ENCODE peak calls at places on chromosomes 6 and 20, in seven cellular contexts. N is H9, R is heart left ventricle, K is bronchial epithelial cell, I is lower lobe of right lung, T is hepatocyte, D is thoracic aorta. L is an unnamed sample.

GRCh38 chr6:127391019-127391974 is 47.9 kb upstream of the ECHDC1 start:
- DNase-seq in N (no peak), R (no peak), K (peak; percentile 64), I (no peak), T (no peak), D (no peak), L (no peak)

GRCh38 chr6:44131880-44132279 is 4.5 kb downstream of the TMEM63B start:
- DNase-seq in N (peak; percentile 51), R (no peak), K (peak; percentile 22), I (no peak), T (no peak), D (no peak), L (no peak)

GRCh38 chr6:132300323-132300949 is 100.8 kb downstream of the MOXD1 start:
- DNase-seq in N (peak; percentile 43), R (no peak), K (peak; percentile 46), I (no peak), T (peak; percentile 72), D (no peak), L (peak; percentile 28)

GRCh38 chr6:73263570-73263909 is 544 bp upstream of the KHDC1 start:
- DNase-seq in N (no peak), R (no peak), K (no peak), I (no peak), T (no peak), D (no peak), L (no peak)

GRCh38 chr6:73203098-73203497 is 22.2 kb downstream of the KHDC1L start:
- DNase-seq in N (no peak), R (no peak), K (peak; percentile 29), I (no peak), T (no peak), D (no peak), L (no peak)

GRCh38 chr20:16273812-16274560 is 299.3 kb downstream of the KIF16B start:
- DNase-seq in N (no peak), R (no peak), K (no peak), I (no peak), T (no peak), D (no peak), L (no peak)

GRCh38 chr6:52411911-52412310 is 8.2 kb upstream of the EFHC1 start:
- DNase-seq in N (no peak), R (no peak), K (no peak), I (no peak), T (no peak), D (no peak), L (no peak)

GRCh38 chr20:62553136-62553837 is 77.5 kb upstream of the GATA5 start:
- DNase-seq in N (no peak), R (no peak), K (no peak), I (no peak), T (no peak), D (no peak), L (no peak)

GRCh38 chr6:4599924-4600323 is 176.3 kb upstream of the CDYL start:
- DNase-seq in N (no peak), R (no peak), K (peak; percentile 100), I (no peak), T (peak; percentile 51), D (no peak), L (no peak)

GRCh38 chr6:13725052-13725451 is 13.4 kb upstream of the RANBP9 start:
- DNase-seq in N (no peak), R (no peak), K (peak; percentile 35), I (no peak), T (no peak), D (no peak), L (no peak)

GRCh38 chr20:41693136-41693979 is 75.2 kb upstream of the CHD6 start:
- DNase-seq in N (peak; percentile 85), R (peak; percentile 80), K (peak; percentile 77), I (peak; percentile 85), T (peak; percentile 90), D (peak; percentile 40), L (peak; percentile 60)
- TF ChIP-seq CTCF in N (peak; percentile 72), R (peak; percentile 78), K (peak; percentile 45), I (peak; percentile 58), T (peak; percentile 81), D (peak; percentile 42), L (no peak)

GRCh38 chr20:48621256-48622078 is 206.3 kb downstream of the PREX1 start:
- DNase-seq in N (no peak), R (no peak), K (peak; percentile 67), I (peak; percentile 37), T (peak; percentile 42), D (no peak), L (no peak)
- TF ChIP-seq CTCF in N (no peak), R (no peak), K (no peak), I (no peak), T (no peak), D (no peak), L (peak; percentile 29)

GRCh38 chr6:145132709-145133108 is 602.6 kb downstream of the EPM2A start:
- DNase-seq in N (no peak), R (no peak), K (no peak), I (no peak), T (no peak), D (no peak), L (no peak)
- TF ChIP-seq CTCF in N (no peak), R (no peak), K (no peak), I (no peak), T (no peak), D (no peak), L (no peak)

DNA sequence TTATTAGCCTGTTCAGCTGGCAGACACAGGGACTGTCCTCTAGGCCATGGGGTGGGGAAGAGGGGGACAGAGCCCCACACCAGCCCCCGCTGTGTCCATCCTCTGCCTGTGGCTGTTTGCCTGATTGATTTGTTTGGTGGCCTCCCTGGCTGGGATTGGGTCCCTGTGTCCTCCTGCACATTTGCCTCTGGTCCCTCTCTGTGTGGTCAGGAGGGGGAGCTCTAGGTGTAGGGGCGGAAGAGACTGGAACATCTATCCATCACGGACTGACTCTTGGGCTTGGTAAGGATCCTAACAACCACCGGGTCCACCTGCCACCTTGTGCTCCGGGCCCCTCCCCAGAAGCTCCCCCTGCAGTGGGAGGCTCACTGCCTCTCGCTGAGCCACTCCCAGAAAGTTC is 38.4 kb upstream of the CCDC167 start:
- DNase-seq in N (peak; percentile 65), R (no peak), K (peak; percentile 46), I (no peak), T (no peak), D (no peak), L (peak; percentile 23)
- TF ChIP-seq CTCF in N (peak; percentile 66), R (peak; percentile 8), K (peak; percentile 81), I (no peak), T (no peak), D (no peak), L (no peak)

GRCh38 chr6:157555795-157556645 is 175.0 kb downstream of the ZDHHC14 start:
- DNase-seq in N (no peak), R (no peak), K (no peak), I (no peak), T (no peak), D (no peak), L (no peak)

GRCh38 chr6:157558049-157558448 is 177.1 kb downstream of the ZDHHC14 start:
- DNase-seq in N (no peak), R (no peak), K (no peak), I (no peak), T (no peak), D (no peak), L (no peak)

GRCh38 chr6:157558487-157559200 is 177.7 kb downstream of the ZDHHC14 start:
- DNase-seq in N (no peak), R (no peak), K (no peak), I (no peak), T (no peak), D (no peak), L (no peak)

GRCh38 chr6:157557541-157557940 is 176.6 kb downstream of the ZDHHC14 start:
- DNase-seq in N (no peak), R (no peak), K (no peak), I (no peak), T (no peak), D (no peak), L (no peak)

GRCh38 chr6:157556671-157557430 is 175.9 kb downstream of the ZDHHC14 start:
- DNase-seq in N (no peak), R (no peak), K (no peak), I (no peak), T (no peak), D (no peak), L (no peak)
- TF ChIP-seq CTCF in N (no peak), R (no peak), K (no peak), I (no peak), T (no peak), D (no peak), L (no peak)

DNA sequence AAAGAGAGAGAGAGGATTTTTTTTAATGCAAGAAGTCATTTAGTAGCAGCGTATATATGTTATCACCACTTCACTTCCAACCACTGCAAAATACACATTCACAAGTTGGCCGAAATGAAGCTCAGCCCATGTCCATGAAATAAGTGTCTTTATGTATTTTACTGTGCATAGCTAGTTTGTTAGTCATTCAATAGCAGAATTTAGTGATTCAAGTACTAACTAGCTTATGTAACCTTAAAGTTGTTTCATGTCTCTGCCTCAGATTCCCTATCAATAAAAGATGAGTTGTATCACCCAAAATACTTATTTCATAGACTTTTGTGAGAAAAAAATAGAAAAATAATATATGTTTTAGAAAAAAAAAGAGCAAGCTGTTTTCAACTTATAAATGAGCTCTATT is 153.7 kb upstream of the PRDM1 start:
- DNase-seq in N (no peak), R (no peak), K (peak; percentile 41), I (no peak), T (no peak), D (no peak), L (no peak)
- TF ChIP-seq CTCF in N (no peak), R (no peak), K (no peak), I (no peak), T (no peak), D (no peak), L (no peak)

L was measured in endothelial cell.